ENCODE peak calls at places on chromosomes 5 and 9, in eight cellular contexts. G, H, F, A, Z, I, D and Y are unnamed samples.

GRCh38 chr5:135900276-135900675 is 4.6 kb upstream of the IL9 start:
- DNase-seq in D (no peak), A (no peak), Z (no peak), I (no peak), F (no peak), H (no peak), G (no peak), Y (no peak)

GRCh38 chr9:15277400-15278137 is 29.4 kb downstream of the TTC39B start:
- DNase-seq in D (no peak), G (no peak), Z (peak; percentile 44), A (no peak), I (peak; percentile 25), H (no peak), F (no peak), Y (no peak)

GRCh38 chr9:21513431-21513830 is 31.3 kb upstream of the IFNE start:
- DNase-seq in A (no peak), Z (no peak), F (no peak), I (peak; percentile 46), H (no peak), G (no peak), D (no peak), Y (no peak)

GRCh38 chr5:39219433-39219832 is at the start of gene FYB1:
- DNase-seq in Z (peak; percentile 26), F (no peak), D (no peak), I (no peak), H (no peak), A (peak; percentile 61), G (peak; percentile 36), Y (peak; percentile 50)

GRCh38 chr5:170552486-170553122 is 48.8 kb downstream of the KCNIP1 start:
- DNase-seq in Z (peak; percentile 75), G (peak; percentile 47), D (no peak), I (peak; percentile 88), A (peak; percentile 85), H (no peak), F (peak; percentile 51), Y (peak; percentile 88)

GRCh38 chr5:178590141-178590923 is at the start of gene COL23A1:
- DNase-seq in G (peak; percentile 53), D (no peak), Z (peak; percentile 36), A (peak; percentile 82), H (peak; percentile 88), F (peak; percentile 28), I (peak; percentile 43), Y (peak; percentile 30)

GRCh38 chr5:38830521-38831051 is 15.2 kb upstream of the OSMR start:
- DNase-seq in D (no peak), A (no peak), H (no peak), I (peak; percentile 74), G (no peak), F (no peak), Z (peak; percentile 30), Y (no peak)

GRCh38 chr5:100479079-100479688 is 56.0 kb upstream of the FAM174A start:
- DNase-seq in I (peak; percentile 7), G (no peak), H (no peak), Z (peak; percentile 7), A (no peak), D (no peak), F (no peak), Y (no peak)

GRCh38 chr9:2859776-2860379 is 16.0 kb upstream of the PUM3 start:
- DNase-seq in G (peak; percentile 19), D (peak; percentile 69), H (no peak), F (peak; percentile 65), A (peak; percentile 50), Z (peak; percentile 70), I (peak; percentile 57), Y (no peak)

GRCh38 chr9:972512-973294 is 3.8 kb upstream of the DMRT3 start:
- DNase-seq in Z (no peak), A (no peak), D (no peak), H (peak; percentile 84), G (no peak), I (no peak), F (no peak), Y (no peak)

GRCh38 chr9:73152953-73153352 is 1.3 kb downstream of the ANXA1 start:
- DNase-seq in I (no peak), G (no peak), A (no peak), F (no peak), Z (no peak), D (no peak), H (no peak), Y (no peak)

GRCh38 chr5:125856949-125857348 is 566.3 kb upstream of the GRAMD2B start:
- DNase-seq in F (no peak), G (no peak), D (no peak), A (no peak), Z (no peak), I (no peak), H (no peak), Y (no peak)

GRCh38 chr5:95918421-95919006 is 43.1 kb downstream of the ELL2 start:
- DNase-seq in I (no peak), G (no peak), D (no peak), H (no peak), F (no peak), A (no peak), Z (no peak), Y (no peak)

GRCh38 chr9:102922526-102922925 is 72.6 kb upstream of the CYLC2 start:
- DNase-seq in G (no peak), A (no peak), I (no peak), H (no peak), F (no peak), Z (no peak), D (no peak), Y (no peak)

GRCh38 chr5:3142261-3143027 is 391.0 kb upstream of the IRX2 start:
- DNase-seq in H (no peak), Z (no peak), G (no peak), D (no peak), F (no peak), I (no peak), A (no peak), Y (no peak)

GRCh38 chr5:3140117-3140516 is 388.6 kb upstream of the IRX2 start:
- DNase-seq in I (no peak), G (no peak), H (no peak), A (no peak), Z (no peak), F (no peak), D (no peak), Y (no peak)

GRCh38 chr5:3143382-3143781 is 391.9 kb upstream of the IRX2 start:
- DNase-seq in Z (no peak), D (no peak), I (no peak), G (no peak), H (no peak), F (no peak), A (no peak), Y (no peak)

DNA sequence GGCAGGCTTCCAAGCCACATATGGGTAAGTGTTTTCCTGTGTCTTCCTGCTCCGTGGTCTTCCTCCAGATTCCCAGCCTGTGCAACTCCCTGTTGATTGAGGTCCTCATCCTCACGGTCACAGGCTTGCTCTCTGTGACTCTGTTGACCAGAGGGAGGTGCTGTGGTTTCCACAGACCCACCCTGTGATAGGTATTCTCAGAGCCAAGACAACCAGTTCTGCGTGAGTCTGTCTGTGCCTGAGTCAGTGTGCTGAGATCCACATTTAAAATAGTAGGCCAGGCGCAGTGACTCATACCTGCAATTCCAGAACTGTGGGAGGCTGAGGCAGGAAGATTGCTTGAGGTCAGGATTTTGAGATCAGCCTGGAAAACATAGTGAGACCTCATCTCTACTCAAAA is 388.1 kb upstream of the IRX2 start:
- DNase-seq in H (no peak), I (no peak), G (no peak), F (no peak), D (no peak), A (no peak), Z (no peak), Y (no peak)
- TF ChIP-seq CTCF in H (no peak), I (no peak), G (no peak), F (no peak), D (no peak), A (no peak), Z (no peak), Y (no peak)

DNA sequence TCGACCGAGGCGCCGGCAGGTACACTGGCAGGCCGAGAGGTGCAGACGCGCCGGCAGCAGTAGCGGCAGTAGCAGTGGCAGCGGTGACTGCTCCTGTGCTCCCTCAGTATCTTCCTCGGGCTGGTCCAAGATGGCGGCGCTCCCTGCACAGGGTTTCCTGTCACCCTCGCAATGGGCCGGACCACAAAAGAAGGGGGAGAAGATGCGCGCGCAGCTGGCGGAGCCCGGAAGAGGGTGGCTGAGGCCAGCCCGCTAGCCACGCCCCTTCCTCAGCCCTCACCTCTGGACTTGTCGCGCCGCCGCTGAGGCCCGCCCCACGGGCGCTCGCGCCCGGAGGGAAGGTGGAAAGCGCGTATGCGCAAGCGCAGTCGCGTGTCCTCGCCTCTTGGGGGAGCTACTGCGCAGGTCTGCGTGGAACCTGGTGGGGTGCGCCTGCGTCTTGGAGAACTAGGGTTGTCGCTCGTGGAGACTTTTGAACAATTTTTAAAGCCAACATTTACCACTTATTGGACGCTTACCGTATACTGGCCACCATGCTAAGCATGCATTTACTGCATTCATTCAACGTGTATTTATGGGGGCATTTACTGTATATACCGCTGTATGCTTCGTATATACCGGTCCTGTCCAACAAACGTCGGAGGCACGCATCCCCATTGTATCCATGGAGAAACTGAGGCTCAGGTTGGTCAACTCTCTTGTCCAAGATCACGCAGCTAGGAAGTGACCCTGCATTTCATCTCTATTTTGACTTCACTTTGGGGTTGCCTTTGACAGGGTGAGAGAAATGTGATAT is at the start of gene RAB14:
- DNase-seq in A (peak; percentile 100), F (peak; percentile 100), I (peak; percentile 97), G (peak; percentile 100), D (peak; percentile 100), H (peak; percentile 100), Z (peak; percentile 100), Y (peak; percentile 100)
- TF ChIP-seq POLR2A in A (no peak), F (no peak), I (peak; percentile 77), G (peak; percentile 74), D (peak; percentile 40), H (no peak), Z (peak; percentile 41), Y (peak; percentile 73)

GRCh38 chr5:176542596-176543427 is 5.6 kb upstream of the RNF44 start:
- DNase-seq in Z (no peak), A (no peak), D (no peak), H (no peak), G (no peak), I (peak; percentile 23), F (no peak), Y (no peak)
- TF ChIP-seq CTCF in Z (peak; percentile 36), A (no peak), D (peak; percentile 47), H (no peak), G (no peak), I (peak; percentile 46), F (no peak), Y (peak; percentile 22)

DNA sequence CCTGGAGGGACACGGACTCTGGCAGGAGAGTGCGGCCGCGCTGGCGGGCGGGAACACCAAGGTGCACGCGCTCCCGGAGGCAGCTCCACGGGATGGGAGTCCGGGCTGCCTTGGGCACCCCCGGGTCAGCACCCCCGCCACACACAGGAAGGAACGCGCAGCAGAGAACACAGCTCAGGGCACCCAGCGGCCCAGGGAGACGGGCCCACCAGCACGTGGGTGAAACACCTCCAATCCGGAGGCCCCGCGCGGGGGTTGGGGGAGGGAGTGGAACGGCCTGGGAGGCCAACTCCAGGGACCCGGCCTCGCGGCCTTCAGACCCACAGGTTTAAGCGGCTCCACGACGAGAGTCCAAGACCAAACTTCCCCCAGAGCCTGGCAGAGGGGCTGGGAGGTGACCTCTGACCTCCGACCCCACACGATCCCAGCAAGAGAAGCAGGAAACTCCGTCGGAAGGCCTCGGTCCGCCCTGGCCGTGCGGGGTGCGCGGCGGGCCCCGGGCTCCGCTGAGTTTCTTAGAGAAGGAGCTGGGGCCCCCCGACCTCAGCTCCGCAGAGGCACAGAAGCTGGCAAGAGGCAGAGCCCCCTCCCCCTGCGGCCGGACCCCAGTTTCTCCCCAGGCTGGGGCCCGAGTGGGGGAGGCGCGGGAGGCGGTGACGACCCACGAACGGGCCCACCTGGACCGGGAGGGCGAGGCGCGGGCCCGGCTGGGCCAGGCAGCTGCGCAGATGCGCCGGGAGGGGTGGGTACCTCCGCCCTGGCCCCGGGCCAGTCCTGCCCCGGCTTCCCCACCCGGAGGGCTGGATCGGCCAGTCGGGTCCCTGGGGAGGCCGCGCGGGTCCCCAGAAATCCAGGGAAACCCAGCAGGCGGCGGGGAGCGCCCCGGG is 851 bp downstream of the NACC2 start:
- DNase-seq in I (peak; percentile 31), A (peak; percentile 93), F (peak; percentile 69), H (peak; percentile 96), D (peak; percentile 78), Z (peak; percentile 82), G (peak; percentile 93), Y (peak; percentile 84)
- TF ChIP-seq POLR2A in I (no peak), A (no peak), F (no peak), H (no peak), D (peak; percentile 11), Z (no peak), G (peak; percentile 78), Y (peak; percentile 28)